ENCODE peak calls at places on chromosomes 7 and 10, in four cellular contexts. N is WTC11, W is osteocyte, K is Calu3. G is an unnamed sample.

GRCh38 chr10:31526178-31526577 is 207.2 kb downstream of the ZEB1 start:
- DNase-seq in K (no peak), N (no peak), W (no peak), G (no peak)

GRCh38 chr10:64463406-64463805 is 942.2 kb downstream of the REEP3 start:
- DNase-seq in N (no peak), K (no peak), W (no peak), G (no peak)

GRCh38 chr10:97412891-97413304 is 11.8 kb upstream of the RRP12 start:
- DNase-seq in N (no peak), W (no peak), K (peak), G (no peak)

GRCh38 chr7:130476287-130477001 is 15.4 kb upstream of the MEST start:
- DNase-seq in N (no peak), W (no peak), K (no peak), G (no peak)

GRCh38 chr7:108613147-108613948 is 43.7 kb downstream of the DNAJB9 start:
- DNase-seq in K (no peak), N (no peak), W (no peak), G (no peak)

GRCh38 chr10:944034-944831 is 12.7 kb upstream of the LARP4B start:
- DNase-seq in K (peak), N (no peak), W (no peak), G (no peak)

GRCh38 chr7:95971716-95972115 is 199.4 kb downstream of the DYNC1I1 start:
- DNase-seq in W (no peak), N (no peak), K (no peak), G (no peak)

GRCh38 chr7:36131026-36131425 is 22.0 kb upstream of the EEPD1 start:
- DNase-seq in N (no peak), W (no peak), K (no peak), G (no peak)

GRCh38 chr7:81462672-81463071 is 307.2 kb downstream of the HGF start:
- DNase-seq in W (no peak), K (peak), N (no peak), G (no peak)

GRCh38 chr7:81459485-81459884 is 310.4 kb downstream of the HGF start:
- DNase-seq in N (no peak), K (no peak), W (no peak), G (no peak)

GRCh38 chr7:81460646-81461045 is 309.2 kb downstream of the HGF start:
- DNase-seq in K (no peak), N (no peak), W (no peak), G (no peak)

GRCh38 chr7:81460228-81460627 is 309.6 kb downstream of the HGF start:
- DNase-seq in K (no peak), W (no peak), N (no peak), G (no peak)

DNA sequence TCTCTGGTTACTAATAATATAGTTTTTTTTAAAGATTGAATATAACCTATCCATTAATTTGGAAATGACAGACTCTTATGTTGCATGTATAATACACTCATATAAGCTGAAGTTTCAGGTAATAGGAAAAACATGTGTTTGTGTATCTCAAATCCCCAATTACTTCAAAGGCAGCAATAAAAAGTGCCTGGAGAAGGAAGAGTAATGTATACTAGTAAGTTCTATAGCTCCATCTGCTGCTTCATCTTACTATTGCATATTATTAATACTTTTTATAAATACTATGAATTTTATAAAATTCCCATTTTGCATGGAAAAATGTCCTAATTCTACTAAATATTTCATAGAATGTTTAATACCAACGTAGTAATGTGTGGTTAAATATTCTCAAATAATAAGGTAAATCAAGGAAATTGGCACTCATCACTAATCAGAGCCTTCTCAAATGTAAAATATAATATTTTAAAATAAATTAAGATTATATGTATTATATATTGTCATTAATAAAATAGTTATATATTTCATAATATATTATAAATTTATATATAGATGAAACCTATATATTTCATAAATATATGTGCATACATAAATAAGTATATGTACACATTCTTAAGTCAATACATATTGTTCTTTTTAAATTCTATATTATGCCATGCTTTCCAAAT is 311.9 kb downstream of the HGF start:
- DNase-seq in W (no peak), K (no peak), N (no peak), G (no peak)
- TF ChIP-seq CTCF in W (peak), K (no peak), N (no peak), G (no peak)

DNA sequence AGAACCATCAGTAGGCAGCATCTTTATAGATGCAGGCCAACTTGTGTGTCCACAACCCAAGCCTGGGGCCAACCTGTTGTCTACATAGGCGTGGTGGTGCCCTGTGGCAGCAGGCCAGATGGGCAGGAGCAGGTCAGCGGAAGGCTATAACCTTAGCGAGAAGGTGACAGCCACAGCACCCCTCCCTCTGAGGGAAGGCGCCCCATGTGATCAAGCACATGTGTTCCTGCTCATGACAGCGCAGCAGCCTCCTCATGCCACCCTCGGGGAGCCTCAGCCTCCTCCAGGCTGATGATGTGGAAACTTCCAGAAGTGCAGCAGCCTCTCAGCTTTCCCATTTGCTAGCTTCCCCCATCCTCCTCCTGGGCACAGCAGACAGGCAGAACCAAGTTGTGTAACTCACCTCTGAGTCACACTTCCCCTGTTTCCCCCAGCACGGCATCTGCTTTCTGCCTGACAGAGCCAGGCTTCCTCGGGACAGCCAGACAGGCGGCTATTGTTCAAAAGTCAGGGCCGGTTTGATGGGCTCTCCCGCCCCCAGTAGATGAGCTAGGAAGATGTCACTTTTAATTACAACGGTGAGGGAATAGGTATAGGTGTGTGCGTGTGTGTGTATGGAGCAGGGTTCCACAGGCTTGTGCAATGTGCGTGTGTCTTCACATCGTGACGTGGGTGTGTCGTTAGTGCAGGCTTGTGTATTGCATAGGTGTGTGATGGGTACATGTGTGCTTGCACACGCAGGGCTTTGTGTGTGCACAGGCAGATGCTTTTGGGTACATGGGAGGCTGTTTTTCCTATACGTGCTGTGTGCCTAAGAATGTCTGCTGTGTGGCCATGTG is 311.9 kb upstream of the ZMIZ1 start:
- DNase-seq in W (no peak), K (peak), N (no peak), G (no peak)
- TF ChIP-seq CTCF in W (no peak), K (no peak), N (no peak), G (no peak)

GRCh38 chr7:150357771-150358427 is 10.7 kb upstream of the REPIN1 start:
- DNase-seq in W (no peak), K (no peak), N (no peak), G (no peak)
- TF ChIP-seq CTCF in W (no peak), K (no peak), N (no peak), G (no peak)

DNA sequence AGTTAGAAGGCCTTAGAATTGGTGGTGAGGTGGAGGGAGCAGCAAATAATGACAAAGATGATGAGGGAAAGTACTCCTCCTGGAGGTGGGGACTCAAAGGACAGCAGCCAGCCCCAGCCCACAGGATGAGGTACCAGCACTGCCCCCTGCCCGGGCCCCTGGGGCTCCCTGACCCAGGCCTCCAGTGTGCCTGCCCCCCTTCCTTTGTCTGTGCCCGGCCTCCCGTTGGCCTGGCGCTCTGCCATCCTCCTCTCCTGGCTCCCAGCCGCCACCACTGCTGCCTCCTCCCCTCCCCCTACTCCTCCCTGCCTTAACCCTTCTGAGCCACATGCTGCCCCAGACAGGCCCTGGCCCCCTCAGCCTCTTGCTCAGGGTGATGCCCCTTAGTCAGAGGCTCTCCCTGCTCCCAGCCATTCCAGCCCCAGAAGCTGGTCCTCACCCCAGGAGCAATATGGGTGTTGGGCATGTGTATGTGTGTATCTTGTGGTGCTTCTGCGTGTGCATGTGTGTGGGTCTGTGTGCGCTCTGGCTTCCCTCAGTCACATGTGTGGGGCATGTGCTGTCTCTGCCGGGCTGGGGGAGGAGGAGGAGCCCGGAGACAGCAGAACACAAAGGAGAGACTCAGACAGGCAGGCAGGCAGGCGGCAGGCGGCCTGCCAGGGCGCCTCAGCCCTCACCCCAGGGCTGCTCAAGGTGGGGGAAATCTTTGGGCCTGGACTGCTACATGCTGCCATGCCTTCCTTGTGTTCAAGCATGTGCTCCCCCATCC is 2.6 kb downstream of the LDB1 start:
- DNase-seq in K (peak), N (peak), W (peak), G (peak)
- TF ChIP-seq CTCF in K (no peak), N (no peak), W (peak), G (no peak)

G was measured in activated B cell treated with CpG ODN at 0.5 μM for 24 hours.